ENCODE peak calls at places on chromosomes 11 and 22, in nine cellular contexts. One of them, this sample, is unnamed.

GRCh38 chr22:30425616-30426394 is at the start of gene MTFP1:
- DNase-seq in ACHN: peak; percentile 61
- DNase-seq in fibroblast of lung: peak; percentile 63
- DNase-seq in stimulated activated CD8-positive, alpha-beta memory T cell treated with anti-CD3 and anti-CD28 coated beads, Interleukin-4, amount 100 ng/mL, for 24 hours: peak; percentile 29
- DNase-seq in AML-193: peak; percentile 31
- DNase-seq in SK-N-DZ: peak; percentile 84
- DNase-seq in left colon: peak; percentile 73
- DNase-seq in activated T-cell treated with anti-CD3 and anti-CD28 coated beads for 48 hours: peak; percentile 36
- DNase-seq in RCC 7860: peak; percentile 58
- DNase-seq in this sample: no peak

GRCh38 chr11:131888230-131888826 is 517.9 kb downstream of the NTM start:
- DNase-seq in ACHN: peak; percentile 68
- DNase-seq in fibroblast of lung: peak; percentile 85
- DNase-seq in stimulated activated CD8-positive, alpha-beta memory T cell treated with anti-CD3 and anti-CD28 coated beads, Interleukin-4, amount 100 ng/mL, for 24 hours: no peak
- DNase-seq in AML-193: no peak
- DNase-seq in SK-N-DZ: no peak
- DNase-seq in left colon: no peak
- DNase-seq in activated T-cell treated with anti-CD3 and anti-CD28 coated beads for 48 hours: no peak
- DNase-seq in RCC 7860: peak; percentile 84
- DNase-seq in this sample: no peak

GRCh38 chr11:14386081-14386480 is 27.1 kb upstream of the RRAS2 start:
- DNase-seq in ACHN: no peak
- DNase-seq in fibroblast of lung: no peak
- DNase-seq in stimulated activated CD8-positive, alpha-beta memory T cell treated with anti-CD3 and anti-CD28 coated beads, Interleukin-4, amount 100 ng/mL, for 24 hours: no peak
- DNase-seq in AML-193: no peak
- DNase-seq in SK-N-DZ: no peak
- DNase-seq in left colon: no peak
- DNase-seq in activated T-cell treated with anti-CD3 and anti-CD28 coated beads for 48 hours: no peak
- DNase-seq in RCC 7860: no peak
- DNase-seq in this sample: no peak

GRCh38 chr22:30488121-30488520 is 16.3 kb upstream of the SEC14L3 start:
- DNase-seq in ACHN: no peak
- DNase-seq in fibroblast of lung: no peak
- DNase-seq in stimulated activated CD8-positive, alpha-beta memory T cell treated with anti-CD3 and anti-CD28 coated beads, Interleukin-4, amount 100 ng/mL, for 24 hours: no peak
- DNase-seq in AML-193: no peak
- DNase-seq in SK-N-DZ: no peak
- DNase-seq in left colon: no peak
- DNase-seq in activated T-cell treated with anti-CD3 and anti-CD28 coated beads for 48 hours: no peak
- DNase-seq in RCC 7860: no peak
- DNase-seq in this sample: no peak

GRCh38 chr11:81819462-81819861 is 914.2 kb downstream of the FAM181B start:
- DNase-seq in ACHN: no peak
- DNase-seq in fibroblast of lung: no peak
- DNase-seq in stimulated activated CD8-positive, alpha-beta memory T cell treated with anti-CD3 and anti-CD28 coated beads, Interleukin-4, amount 100 ng/mL, for 24 hours: no peak
- DNase-seq in AML-193: no peak
- DNase-seq in SK-N-DZ: no peak
- DNase-seq in left colon: no peak
- DNase-seq in activated T-cell treated with anti-CD3 and anti-CD28 coated beads for 48 hours: no peak
- DNase-seq in RCC 7860: no peak
- DNase-seq in this sample: no peak

GRCh38 chr11:18669211-18669593 is 29.4 kb upstream of the TMEM86A start:
- DNase-seq in ACHN: no peak
- DNase-seq in fibroblast of lung: no peak
- DNase-seq in stimulated activated CD8-positive, alpha-beta memory T cell treated with anti-CD3 and anti-CD28 coated beads, Interleukin-4, amount 100 ng/mL, for 24 hours: no peak
- DNase-seq in AML-193: no peak
- DNase-seq in SK-N-DZ: no peak
- DNase-seq in left colon: no peak
- DNase-seq in activated T-cell treated with anti-CD3 and anti-CD28 coated beads for 48 hours: no peak
- DNase-seq in RCC 7860: no peak
- DNase-seq in this sample: no peak

GRCh38 chr11:61919841-61920631 is 2.7 kb upstream of the RAB3IL1 start:
- DNase-seq in ACHN: peak; percentile 49
- DNase-seq in fibroblast of lung: no peak
- DNase-seq in stimulated activated CD8-positive, alpha-beta memory T cell treated with anti-CD3 and anti-CD28 coated beads, Interleukin-4, amount 100 ng/mL, for 24 hours: no peak
- DNase-seq in AML-193: no peak
- DNase-seq in SK-N-DZ: no peak
- DNase-seq in left colon: no peak
- DNase-seq in activated T-cell treated with anti-CD3 and anti-CD28 coated beads for 48 hours: no peak
- DNase-seq in RCC 7860: peak; percentile 49
- DNase-seq in this sample: no peak

GRCh38 chr11:114308689-114309089 is 12.5 kb downstream of the NNMT start:
- DNase-seq in ACHN: no peak
- DNase-seq in fibroblast of lung: peak; percentile 62
- DNase-seq in stimulated activated CD8-positive, alpha-beta memory T cell treated with anti-CD3 and anti-CD28 coated beads, Interleukin-4, amount 100 ng/mL, for 24 hours: no peak
- DNase-seq in AML-193: peak; percentile 64
- DNase-seq in SK-N-DZ: no peak
- DNase-seq in left colon: no peak
- DNase-seq in activated T-cell treated with anti-CD3 and anti-CD28 coated beads for 48 hours: no peak
- DNase-seq in RCC 7860: no peak
- DNase-seq in this sample: no peak

GRCh38 chr22:33492210-33492651 is 428.0 kb downstream of the LARGE1 start:
- DNase-seq in ACHN: no peak
- DNase-seq in fibroblast of lung: no peak
- DNase-seq in stimulated activated CD8-positive, alpha-beta memory T cell treated with anti-CD3 and anti-CD28 coated beads, Interleukin-4, amount 100 ng/mL, for 24 hours: no peak
- DNase-seq in AML-193: no peak
- DNase-seq in SK-N-DZ: no peak
- DNase-seq in left colon: no peak
- DNase-seq in activated T-cell treated with anti-CD3 and anti-CD28 coated beads for 48 hours: no peak
- DNase-seq in RCC 7860: no peak
- DNase-seq in this sample: no peak

GRCh38 chr11:47268448-47269001 is 1.4 kb upstream of the MADD start:
- DNase-seq in ACHN: no peak
- DNase-seq in fibroblast of lung: no peak
- DNase-seq in stimulated activated CD8-positive, alpha-beta memory T cell treated with anti-CD3 and anti-CD28 coated beads, Interleukin-4, amount 100 ng/mL, for 24 hours: no peak
- DNase-seq in AML-193: no peak
- DNase-seq in SK-N-DZ: no peak
- DNase-seq in left colon: no peak
- DNase-seq in activated T-cell treated with anti-CD3 and anti-CD28 coated beads for 48 hours: no peak
- DNase-seq in RCC 7860: no peak
- DNase-seq in this sample: no peak

GRCh38 chr11:121486054-121486453 is 33.3 kb upstream of the SORL1-AS1 start:
- DNase-seq in ACHN: no peak
- DNase-seq in fibroblast of lung: no peak
- DNase-seq in stimulated activated CD8-positive, alpha-beta memory T cell treated with anti-CD3 and anti-CD28 coated beads, Interleukin-4, amount 100 ng/mL, for 24 hours: no peak
- DNase-seq in AML-193: no peak
- DNase-seq in SK-N-DZ: no peak
- DNase-seq in left colon: no peak
- DNase-seq in activated T-cell treated with anti-CD3 and anti-CD28 coated beads for 48 hours: no peak
- DNase-seq in RCC 7860: no peak
- DNase-seq in this sample: no peak

GRCh38 chr22:17430298-17430900 is 61.1 kb downstream of the CECR2 start:
- DNase-seq in ACHN: no peak
- DNase-seq in fibroblast of lung: peak; percentile 96
- DNase-seq in stimulated activated CD8-positive, alpha-beta memory T cell treated with anti-CD3 and anti-CD28 coated beads, Interleukin-4, amount 100 ng/mL, for 24 hours: no peak
- DNase-seq in AML-193: no peak
- DNase-seq in SK-N-DZ: peak; percentile 6
- DNase-seq in left colon: no peak
- DNase-seq in activated T-cell treated with anti-CD3 and anti-CD28 coated beads for 48 hours: no peak
- DNase-seq in RCC 7860: no peak
- DNase-seq in this sample: no peak

GRCh38 chr11:12798609-12799011 is 124.4 kb downstream of the TEAD1 start:
- DNase-seq in ACHN: no peak
- DNase-seq in fibroblast of lung: no peak
- DNase-seq in stimulated activated CD8-positive, alpha-beta memory T cell treated with anti-CD3 and anti-CD28 coated beads, Interleukin-4, amount 100 ng/mL, for 24 hours: no peak
- DNase-seq in AML-193: no peak
- DNase-seq in SK-N-DZ: no peak
- DNase-seq in left colon: no peak
- DNase-seq in activated T-cell treated with anti-CD3 and anti-CD28 coated beads for 48 hours: no peak
- DNase-seq in RCC 7860: no peak
- DNase-seq in this sample: no peak

GRCh38 chr11:1336836-1337646 is 27.6 kb upstream of the TOLLIP start:
- DNase-seq in ACHN: no peak
- DNase-seq in fibroblast of lung: no peak
- DNase-seq in stimulated activated CD8-positive, alpha-beta memory T cell treated with anti-CD3 and anti-CD28 coated beads, Interleukin-4, amount 100 ng/mL, for 24 hours: no peak
- DNase-seq in AML-193: no peak
- DNase-seq in SK-N-DZ: no peak
- DNase-seq in left colon: peak; percentile 57
- DNase-seq in activated T-cell treated with anti-CD3 and anti-CD28 coated beads for 48 hours: peak; percentile 18
- DNase-seq in RCC 7860: no peak
- DNase-seq in this sample: no peak

GRCh38 chr11:15206791-15207190 is 92.1 kb downstream of the INSC start:
- DNase-seq in ACHN: no peak
- DNase-seq in fibroblast of lung: no peak
- DNase-seq in stimulated activated CD8-positive, alpha-beta memory T cell treated with anti-CD3 and anti-CD28 coated beads, Interleukin-4, amount 100 ng/mL, for 24 hours: no peak
- DNase-seq in AML-193: no peak
- DNase-seq in SK-N-DZ: no peak
- DNase-seq in left colon: no peak
- DNase-seq in activated T-cell treated with anti-CD3 and anti-CD28 coated beads for 48 hours: no peak
- DNase-seq in RCC 7860: no peak
- DNase-seq in this sample: no peak

GRCh38 chr11:15764948-15765347 is 591.4 kb downstream of the SOX6 start:
- DNase-seq in ACHN: no peak
- DNase-seq in fibroblast of lung: no peak
- DNase-seq in stimulated activated CD8-positive, alpha-beta memory T cell treated with anti-CD3 and anti-CD28 coated beads, Interleukin-4, amount 100 ng/mL, for 24 hours: no peak
- DNase-seq in AML-193: no peak
- DNase-seq in SK-N-DZ: no peak
- DNase-seq in left colon: peak; percentile 35
- DNase-seq in activated T-cell treated with anti-CD3 and anti-CD28 coated beads for 48 hours: no peak
- DNase-seq in RCC 7860: no peak
- DNase-seq in this sample: no peak

GRCh38 chr11:70398834-70399680 is 728 bp downstream of the CTTN start:
- DNase-seq in ACHN: no peak
- DNase-seq in fibroblast of lung: no peak
- DNase-seq in stimulated activated CD8-positive, alpha-beta memory T cell treated with anti-CD3 and anti-CD28 coated beads, Interleukin-4, amount 100 ng/mL, for 24 hours: no peak
- DNase-seq in AML-193: no peak
- DNase-seq in SK-N-DZ: no peak
- DNase-seq in left colon: peak; percentile 26
- DNase-seq in activated T-cell treated with anti-CD3 and anti-CD28 coated beads for 48 hours: no peak
- DNase-seq in RCC 7860: no peak
- DNase-seq in this sample: no peak

GRCh38 chr22:42646569-42647525 is 2.3 kb downstream of the CYB5R3 start:
- DNase-seq in ACHN: no peak
- DNase-seq in fibroblast of lung: no peak
- DNase-seq in stimulated activated CD8-positive, alpha-beta memory T cell treated with anti-CD3 and anti-CD28 coated beads, Interleukin-4, amount 100 ng/mL, for 24 hours: no peak
- DNase-seq in AML-193: no peak
- DNase-seq in SK-N-DZ: no peak
- DNase-seq in left colon: peak; percentile 57
- DNase-seq in activated T-cell treated with anti-CD3 and anti-CD28 coated beads for 48 hours: no peak
- DNase-seq in RCC 7860: no peak
- DNase-seq in this sample: no peak

GRCh38 chr11:112525270-112525669 is 264.6 kb upstream of the PLET1 start:
- DNase-seq in ACHN: no peak
- DNase-seq in fibroblast of lung: peak; percentile 25
- DNase-seq in stimulated activated CD8-positive, alpha-beta memory T cell treated with anti-CD3 and anti-CD28 coated beads, Interleukin-4, amount 100 ng/mL, for 24 hours: no peak
- DNase-seq in AML-193: peak; percentile 90
- DNase-seq in SK-N-DZ: no peak
- DNase-seq in left colon: peak; percentile 7
- DNase-seq in activated T-cell treated with anti-CD3 and anti-CD28 coated beads for 48 hours: no peak
- DNase-seq in RCC 7860: no peak
- DNase-seq in this sample: no peak

GRCh38 chr11:123062892-123063395 is 1.0 kb upstream of the HSPA8 start:
- DNase-seq in ACHN: peak; percentile 40
- DNase-seq in fibroblast of lung: no peak
- DNase-seq in stimulated activated CD8-positive, alpha-beta memory T cell treated with anti-CD3 and anti-CD28 coated beads, Interleukin-4, amount 100 ng/mL, for 24 hours: no peak
- DNase-seq in AML-193: no peak
- DNase-seq in SK-N-DZ: no peak
- DNase-seq in left colon: no peak
- DNase-seq in activated T-cell treated with anti-CD3 and anti-CD28 coated beads for 48 hours: no peak
- DNase-seq in RCC 7860: no peak
- DNase-seq in this sample: no peak

GRCh38 chr11:84249344-84250135 is 963.4 kb upstream of the CCDC90B start:
- DNase-seq in ACHN: no peak
- DNase-seq in fibroblast of lung: peak; percentile 17
- DNase-seq in stimulated activated CD8-positive, alpha-beta memory T cell treated with anti-CD3 and anti-CD28 coated beads, Interleukin-4, amount 100 ng/mL, for 24 hours: no peak
- DNase-seq in AML-193: no peak
- DNase-seq in SK-N-DZ: no peak
- DNase-seq in left colon: no peak
- DNase-seq in activated T-cell treated with anti-CD3 and anti-CD28 coated beads for 48 hours: no peak
- DNase-seq in RCC 7860: no peak
- DNase-seq in this sample: no peak

GRCh38 chr11:2901854-2902783 is 16.5 kb upstream of the CDKN1C start:
- DNase-seq in ACHN: peak; percentile 91
- DNase-seq in fibroblast of lung: peak; percentile 88
- DNase-seq in stimulated activated CD8-positive, alpha-beta memory T cell treated with anti-CD3 and anti-CD28 coated beads, Interleukin-4, amount 100 ng/mL, for 24 hours: peak; percentile 90
- DNase-seq in AML-193: peak; percentile 92
- DNase-seq in SK-N-DZ: peak; percentile 81
- DNase-seq in left colon: peak; percentile 98
- DNase-seq in activated T-cell treated with anti-CD3 and anti-CD28 coated beads for 48 hours: peak; percentile 95
- DNase-seq in RCC 7860: peak; percentile 79
- DNase-seq in this sample: peak; percentile 92

GRCh38 chr22:28899199-28899853 is 16.0 kb downstream of the ZNRF3 start:
- DNase-seq in ACHN: no peak
- DNase-seq in fibroblast of lung: peak; percentile 32
- DNase-seq in stimulated activated CD8-positive, alpha-beta memory T cell treated with anti-CD3 and anti-CD28 coated beads, Interleukin-4, amount 100 ng/mL, for 24 hours: no peak
- DNase-seq in AML-193: no peak
- DNase-seq in SK-N-DZ: no peak
- DNase-seq in left colon: no peak
- DNase-seq in activated T-cell treated with anti-CD3 and anti-CD28 coated beads for 48 hours: no peak
- DNase-seq in RCC 7860: peak; percentile 45
- DNase-seq in this sample: no peak

GRCh38 chr22:33803371-33803770 is 116.9 kb downstream of the LARGE1 start:
- DNase-seq in ACHN: no peak
- DNase-seq in fibroblast of lung: peak; percentile 86
- DNase-seq in stimulated activated CD8-positive, alpha-beta memory T cell treated with anti-CD3 and anti-CD28 coated beads, Interleukin-4, amount 100 ng/mL, for 24 hours: no peak
- DNase-seq in AML-193: no peak
- DNase-seq in SK-N-DZ: no peak
- DNase-seq in left colon: no peak
- DNase-seq in activated T-cell treated with anti-CD3 and anti-CD28 coated beads for 48 hours: no peak
- DNase-seq in RCC 7860: peak; percentile 55
- DNase-seq in this sample: no peak

GRCh38 chr11:1054143-1055108 is 17.9 kb upstream of the MUC6 start:
- DNase-seq in ACHN: no peak
- DNase-seq in fibroblast of lung: no peak
- DNase-seq in stimulated activated CD8-positive, alpha-beta memory T cell treated with anti-CD3 and anti-CD28 coated beads, Interleukin-4, amount 100 ng/mL, for 24 hours: no peak
- DNase-seq in AML-193: no peak
- DNase-seq in SK-N-DZ: no peak
- DNase-seq in left colon: peak; percentile 87
- DNase-seq in activated T-cell treated with anti-CD3 and anti-CD28 coated beads for 48 hours: no peak
- DNase-seq in RCC 7860: no peak
- DNase-seq in this sample: no peak

GRCh38 chr11:85805387-85805786 is 5.6 kb downstream of the SYTL2 start:
- DNase-seq in ACHN: no peak
- DNase-seq in fibroblast of lung: no peak
- DNase-seq in stimulated activated CD8-positive, alpha-beta memory T cell treated with anti-CD3 and anti-CD28 coated beads, Interleukin-4, amount 100 ng/mL, for 24 hours: no peak
- DNase-seq in AML-193: no peak
- DNase-seq in SK-N-DZ: no peak
- DNase-seq in left colon: no peak
- DNase-seq in activated T-cell treated with anti-CD3 and anti-CD28 coated beads for 48 hours: no peak
- DNase-seq in RCC 7860: no peak
- DNase-seq in this sample: no peak

GRCh38 chr11:44305149-44305642 is 4.7 kb downstream of the ALX4 start:
- DNase-seq in ACHN: no peak
- DNase-seq in fibroblast of lung: peak; percentile 39
- DNase-seq in stimulated activated CD8-positive, alpha-beta memory T cell treated with anti-CD3 and anti-CD28 coated beads, Interleukin-4, amount 100 ng/mL, for 24 hours: no peak
- DNase-seq in AML-193: no peak
- DNase-seq in SK-N-DZ: no peak
- DNase-seq in left colon: no peak
- DNase-seq in activated T-cell treated with anti-CD3 and anti-CD28 coated beads for 48 hours: no peak
- DNase-seq in RCC 7860: no peak
- DNase-seq in this sample: no peak

GRCh38 chr22:46175631-46176030 is 25.3 kb downstream of the PPARA start:
- DNase-seq in ACHN: no peak
- DNase-seq in fibroblast of lung: no peak
- DNase-seq in stimulated activated CD8-positive, alpha-beta memory T cell treated with anti-CD3 and anti-CD28 coated beads, Interleukin-4, amount 100 ng/mL, for 24 hours: no peak
- DNase-seq in AML-193: no peak
- DNase-seq in SK-N-DZ: no peak
- DNase-seq in left colon: no peak
- DNase-seq in activated T-cell treated with anti-CD3 and anti-CD28 coated beads for 48 hours: no peak
- DNase-seq in RCC 7860: peak; percentile 49
- DNase-seq in this sample: no peak

GRCh38 chr22:47994899-47995573 is 1232.6 kb downstream of the TBC1D22A start:
- DNase-seq in ACHN: no peak
- DNase-seq in fibroblast of lung: no peak
- DNase-seq in stimulated activated CD8-positive, alpha-beta memory T cell treated with anti-CD3 and anti-CD28 coated beads, Interleukin-4, amount 100 ng/mL, for 24 hours: no peak
- DNase-seq in AML-193: no peak
- DNase-seq in SK-N-DZ: no peak
- DNase-seq in left colon: no peak
- DNase-seq in activated T-cell treated with anti-CD3 and anti-CD28 coated beads for 48 hours: no peak
- DNase-seq in RCC 7860: no peak
- DNase-seq in this sample: no peak

GRCh38 chr11:73085189-73085875 is 56.8 kb downstream of the FCHSD2 start:
- DNase-seq in ACHN: no peak
- DNase-seq in fibroblast of lung: no peak
- DNase-seq in stimulated activated CD8-positive, alpha-beta memory T cell treated with anti-CD3 and anti-CD28 coated beads, Interleukin-4, amount 100 ng/mL, for 24 hours: no peak
- DNase-seq in AML-193: peak; percentile 20
- DNase-seq in SK-N-DZ: no peak
- DNase-seq in left colon: no peak
- DNase-seq in activated T-cell treated with anti-CD3 and anti-CD28 coated beads for 48 hours: no peak
- DNase-seq in RCC 7860: no peak
- DNase-seq in this sample: no peak

GRCh38 chr22:29190051-29190450 is 15.6 kb upstream of the EMID1 start:
- DNase-seq in ACHN: no peak
- DNase-seq in fibroblast of lung: no peak
- DNase-seq in stimulated activated CD8-positive, alpha-beta memory T cell treated with anti-CD3 and anti-CD28 coated beads, Interleukin-4, amount 100 ng/mL, for 24 hours: no peak
- DNase-seq in AML-193: no peak
- DNase-seq in SK-N-DZ: no peak
- DNase-seq in left colon: no peak
- DNase-seq in activated T-cell treated with anti-CD3 and anti-CD28 coated beads for 48 hours: no peak
- DNase-seq in RCC 7860: no peak
- DNase-seq in this sample: no peak